ENCODE peak calls at places on chromosomes 13 and 19, in four cellular contexts. O is IMR-90, L is GM23248, X is Karpas-422. J is an unnamed sample.

GRCh38 chr13:112746044-112746443 is 56.2 kb downstream of the ATP11A start:
- DNase-seq in O (no peak), L (no peak), X (no peak), J (no peak)

GRCh38 chr19:56117376-56117884 is 3.7 kb downstream of the ZNF787 start:
- DNase-seq in O (no peak), L (no peak), X (no peak), J (no peak)

GRCh38 chr19:19546751-19547162 is 8.7 kb downstream of the CILP2 start:
- DNase-seq in O (no peak), L (no peak), X (no peak), J (no peak)

GRCh38 chr13:41550239-41550638 is 92.9 kb downstream of the RGCC start:
- DNase-seq in O (no peak), L (no peak), X (no peak), J (no peak)

GRCh38 chr19:33282036-33282686 is 20.2 kb downstream of the CEBPA start:
- DNase-seq in O (no peak), L (peak; percentile 19), X (no peak), J (no peak)

GRCh38 chr19:29587518-29587986 is 18.5 kb upstream of the POP4 start:
- DNase-seq in O (peak; percentile 38), L (peak; percentile 40), X (no peak), J (peak; percentile 16)

GRCh38 chr13:80499536-80500280 is 158.8 kb upstream of the SPRY2 start:
- DNase-seq in O (no peak), L (no peak), X (no peak), J (peak; percentile 60)

GRCh38 chr13:20546559-20546958 is 20.4 kb upstream of the IFT88 start:
- DNase-seq in O (no peak), L (no peak), X (peak; percentile 83), J (no peak)

GRCh38 chr19:8571006-8571411 is 6.2 kb downstream of the MYO1F start:
- DNase-seq in O (peak; percentile 68), L (peak; percentile 92), X (no peak), J (peak; percentile 20)

GRCh38 chr19:29596885-29597525 is 9.1 kb upstream of the POP4 start:
- DNase-seq in O (peak; percentile 40), L (peak; percentile 43), X (no peak), J (no peak)

GRCh38 chr13:97333983-97334382 is 100.0 kb upstream of the RAP2A start:
- DNase-seq in O (no peak), L (peak; percentile 14), X (no peak), J (no peak)

GRCh38 chr19:49157445-49158224 is at the start of gene TRPM4:
- DNase-seq in O (peak; percentile 61), L (peak; percentile 93), X (no peak), J (peak; percentile 67)

GRCh38 chr13:69935043-69935442 is 172.6 kb upstream of the ATXN8OS start:
- DNase-seq in O (no peak), L (no peak), X (peak; percentile 76), J (no peak)

GRCh38 chr13:32938907-32939306 is 77.3 kb upstream of the KL start:
- DNase-seq in O (peak; percentile 61), L (peak; percentile 70), X (no peak), J (peak; percentile 17)

GRCh38 chr19:3880471-3881271 is at the start of gene ATCAY:
- DNase-seq in O (no peak), L (no peak), X (no peak), J (no peak)

GRCh38 chr19:36169084-36169760 is 17.0 kb upstream of the COX7A1 start:
- DNase-seq in O (no peak), L (no peak), X (peak; percentile 39), J (no peak)

GRCh38 chr19:58455306-58455705 is 3.9 kb downstream of the ZNF324B start:
- DNase-seq in O (no peak), L (no peak), X (no peak), J (no peak)

GRCh38 chr13:26785845-26786630 is 25.5 kb upstream of the GPR12 start:
- DNase-seq in O (no peak), L (no peak), X (peak; percentile 83), J (no peak)

GRCh38 chr13:101711307-101712025 is 259.0 kb downstream of the ITGBL1 start:
- DNase-seq in O (no peak), L (no peak), X (no peak), J (peak; percentile 21)

GRCh38 chr13:51502206-51502651 is 49.4 kb upstream of the INTS6 start:
- DNase-seq in O (peak; percentile 59), L (peak; percentile 68), X (no peak), J (peak; percentile 58)

GRCh38 chr19:18379803-18380747 is 5.9 kb upstream of the GDF15 start:
- DNase-seq in O (peak; percentile 96), L (peak; percentile 98), X (no peak), J (peak; percentile 93)

GRCh38 chr19:29541473-29542253 is 15.9 kb downstream of the VSTM2B start:
- DNase-seq in O (no peak), L (no peak), X (no peak), J (no peak)

GRCh38 chr19:30083125-30083681 is 141.2 kb downstream of the URI1 start:
- DNase-seq in O (no peak), L (no peak), X (no peak), J (no peak)

GRCh38 chr13:109998808-109999528 is 212.6 kb upstream of the IRS2 start:
- DNase-seq in O (peak; percentile 95), L (peak; percentile 84), X (no peak), J (peak; percentile 63)

GRCh38 chr13:21435710-21436151 is 23.4 kb downstream of the ZDHHC20 start:
- DNase-seq in O (peak; percentile 89), L (peak; percentile 94), X (no peak), J (peak; percentile 92)

GRCh38 chr13:111382411-111382810 is 62.0 kb downstream of the TEX29 start:
- DNase-seq in O (no peak), L (no peak), X (no peak), J (no peak)

GRCh38 chr19:2850256-2850925 is 9.1 kb downstream of the ZNF555 start:
- DNase-seq in O (no peak), L (no peak), X (peak; percentile 38), J (no peak)

GRCh38 chr19:2847507-2847906 is 6.2 kb downstream of the ZNF555 start:
- DNase-seq in O (no peak), L (no peak), X (peak; percentile 23), J (no peak)

GRCh38 chr19:2845107-2845506 is 3.8 kb downstream of the ZNF555 start:
- DNase-seq in O (no peak), L (no peak), X (no peak), J (no peak)

GRCh38 chr19:2846180-2846935 is 5.1 kb downstream of the ZNF555 start:
- DNase-seq in O (no peak), L (no peak), X (peak; percentile 17), J (no peak)

GRCh38 chr19:2848625-2849024 is 7.3 kb downstream of the ZNF555 start:
- DNase-seq in O (peak; percentile 41), L (no peak), X (no peak), J (no peak)
- H3K4me2 ChIP-seq in O (no peak overlapping the region), L (no peak overlapping the region), X (no peak overlapping the region), J (no peak overlapping the region)

DNA sequence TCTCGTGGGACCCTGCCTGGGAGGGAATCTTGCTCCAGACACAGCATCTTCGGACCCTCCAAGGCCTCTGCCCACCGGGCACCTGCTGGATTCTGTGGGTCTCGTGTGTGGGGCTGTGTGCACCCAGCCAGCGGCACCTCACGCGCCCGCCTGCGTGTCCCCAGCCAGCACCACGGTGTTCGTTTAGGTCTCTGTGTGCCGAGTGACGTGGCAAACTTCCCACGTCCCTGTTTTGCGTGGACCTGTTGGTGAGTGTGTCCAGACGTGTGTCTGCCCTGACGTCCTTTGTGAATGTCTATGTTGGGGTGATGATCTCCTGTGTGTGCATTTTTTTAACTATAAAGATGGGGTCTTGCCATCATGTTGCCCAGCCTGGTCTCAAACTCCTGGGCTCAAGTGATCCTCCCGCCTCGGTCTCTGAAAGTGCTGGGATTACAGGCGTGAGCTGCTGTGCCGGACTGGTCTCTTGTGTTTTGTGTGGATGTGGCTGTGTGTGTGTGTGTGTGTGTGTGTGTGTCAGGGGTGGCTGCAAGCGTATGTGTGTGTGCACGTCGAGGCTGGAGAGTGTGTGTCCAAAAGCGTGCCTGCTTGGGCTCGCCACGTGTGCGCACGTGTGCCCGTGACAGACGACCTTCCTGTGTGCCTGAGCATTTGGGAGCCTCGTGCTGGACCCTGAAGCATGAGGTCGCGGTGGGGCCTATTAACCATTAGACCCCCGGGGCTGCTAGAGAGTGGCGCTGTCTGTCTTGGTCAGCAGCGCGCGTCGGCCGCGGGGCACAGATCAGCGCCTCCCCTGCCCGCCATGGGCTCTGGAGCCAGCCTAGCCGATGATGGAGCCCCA is 15.7 kb downstream of the ARID3A start:
- DNase-seq in O (no peak), L (no peak), X (no peak), J (no peak)
- H3K9ac ChIP-seq in O (no peak overlapping the region), L (no peak overlapping the region), X (no peak overlapping the region), J (peak overlapping the region; percentile 33)

DNA sequence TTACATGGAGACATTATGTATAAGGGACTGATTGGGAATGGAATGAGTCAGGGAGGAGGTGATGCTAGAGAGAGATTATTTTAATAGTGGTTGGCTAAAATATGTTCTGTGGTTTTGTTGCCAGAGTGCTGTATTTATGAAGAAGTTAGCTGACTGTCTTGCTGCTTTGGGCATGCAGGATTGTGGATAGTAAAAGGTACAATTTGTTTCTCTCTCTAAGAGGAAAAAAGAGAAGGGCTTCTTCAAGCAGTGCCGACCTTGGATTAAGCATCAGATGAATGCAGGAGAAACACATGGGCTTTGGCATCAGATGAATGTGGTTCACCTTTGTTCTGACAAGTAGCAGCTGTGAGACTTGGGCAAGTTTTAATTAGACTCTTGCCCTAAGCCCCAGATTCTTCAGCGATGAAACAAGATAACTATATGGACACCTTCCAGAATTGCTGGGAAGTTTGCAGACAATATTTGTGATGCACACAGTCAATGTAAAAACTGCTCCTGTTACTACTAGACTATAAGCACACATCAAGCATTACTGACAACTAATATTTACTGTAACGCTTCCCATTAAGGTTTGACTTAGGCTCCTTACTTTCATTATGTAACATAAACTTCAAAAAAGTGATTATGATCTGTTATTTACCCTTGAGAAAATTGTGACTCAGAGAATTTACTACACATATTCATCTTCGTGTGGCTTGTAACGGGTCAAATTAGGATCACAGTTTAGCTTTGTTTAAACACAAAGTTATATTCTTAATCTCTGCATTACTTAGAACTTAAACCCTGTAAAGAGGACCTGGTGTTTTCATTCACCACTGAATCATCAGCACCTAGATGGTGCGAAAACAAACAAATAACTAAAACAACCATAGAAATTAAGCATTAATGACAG is 824.0 kb downstream of the PCDH9 start:
- DNase-seq in O (peak; percentile 65), L (no peak), X (no peak), J (peak; percentile 87)
- H3K4me2 ChIP-seq in O (peak overlapping the region; percentile 59), L (no peak overlapping the region), X (no peak overlapping the region), J (no peak overlapping the region)

GRCh38 chr13:98483636-98484288 is 93.1 kb downstream of the STK24 start:
- DNase-seq in O (peak; percentile 50), L (peak; percentile 37), X (no peak), J (peak; percentile 21)
- H3K9ac ChIP-seq in O (no peak overlapping the region), L (peak overlapping the region; percentile 83), X (no peak overlapping the region), J (no peak overlapping the region)

GRCh38 chr19:50349277-50350057 is 16.0 kb downstream of the NAPSA start:
- DNase-seq in O (no peak), L (no peak), X (peak; percentile 94), J (no peak)
- H3K4me2 ChIP-seq in O (no peak overlapping the region), L (no peak overlapping the region), X (peak overlapping the region; percentile 61), J (no peak overlapping the region)